ENCODE peak calls at places on chromosomes 2 and 18, in four cellular contexts. V is K562, D is WTC11, Q is HepG2. R is an unnamed sample.

GRCh38 chr2:229282758-229283546 is 11.9 kb upstream of the PID1 start:
- DNase-seq in D (no peak), V (no peak), Q (no peak), R (no peak)

GRCh38 chr18:77132369-77133050 is at the start of gene MBP:
- DNase-seq in D (peak; percentile 79), Q (no peak), V (no peak), R (peak; percentile 45)

GRCh38 chr2:26430826-26431225 is 29.1 kb downstream of the DRC1 start:
- DNase-seq in V (no peak), Q (no peak), D (no peak), R (no peak)

GRCh38 chr2:67240507-67240906 is 156.6 kb upstream of the ETAA1 start:
- DNase-seq in V (no peak), D (no peak), Q (no peak), R (no peak)

GRCh38 chr18:55448390-55448789 is 139.6 kb downstream of the TCF4 start:
- DNase-seq in Q (no peak), D (no peak), V (no peak), R (no peak)

GRCh38 chr2:226048625-226049024 is 649.1 kb downstream of the NYAP2 start:
- DNase-seq in Q (peak; percentile 9), D (no peak), V (no peak), R (peak; percentile 63)

GRCh38 chr2:86249176-86249842 is 50.1 kb downstream of the MRPL35 start:
- DNase-seq in Q (no peak), D (no peak), V (peak; percentile 31), R (peak; percentile 55)

GRCh38 chr2:101883860-101884259 is 107.9 kb upstream of the IL1R2 start:
- DNase-seq in D (no peak), V (peak; percentile 53), Q (peak; percentile 60), R (peak; percentile 51)

GRCh38 chr18:42915240-42915791 is 200.2 kb downstream of the RIT2 start:
- DNase-seq in D (no peak), V (no peak), Q (no peak), R (no peak)

GRCh38 chr2:234091432-234091879 is 41.0 kb downstream of the SPP2 start:
- DNase-seq in D (no peak), V (no peak), Q (no peak), R (no peak)

GRCh38 chr2:239945751-239946569 is 79.2 kb downstream of the NDUFA10 start:
- DNase-seq in V (no peak), D (no peak), Q (no peak), R (no peak)
- TF ChIP-seq MAX in V (no peak), D (no peak), Q (no peak), R (no peak)

DNA sequence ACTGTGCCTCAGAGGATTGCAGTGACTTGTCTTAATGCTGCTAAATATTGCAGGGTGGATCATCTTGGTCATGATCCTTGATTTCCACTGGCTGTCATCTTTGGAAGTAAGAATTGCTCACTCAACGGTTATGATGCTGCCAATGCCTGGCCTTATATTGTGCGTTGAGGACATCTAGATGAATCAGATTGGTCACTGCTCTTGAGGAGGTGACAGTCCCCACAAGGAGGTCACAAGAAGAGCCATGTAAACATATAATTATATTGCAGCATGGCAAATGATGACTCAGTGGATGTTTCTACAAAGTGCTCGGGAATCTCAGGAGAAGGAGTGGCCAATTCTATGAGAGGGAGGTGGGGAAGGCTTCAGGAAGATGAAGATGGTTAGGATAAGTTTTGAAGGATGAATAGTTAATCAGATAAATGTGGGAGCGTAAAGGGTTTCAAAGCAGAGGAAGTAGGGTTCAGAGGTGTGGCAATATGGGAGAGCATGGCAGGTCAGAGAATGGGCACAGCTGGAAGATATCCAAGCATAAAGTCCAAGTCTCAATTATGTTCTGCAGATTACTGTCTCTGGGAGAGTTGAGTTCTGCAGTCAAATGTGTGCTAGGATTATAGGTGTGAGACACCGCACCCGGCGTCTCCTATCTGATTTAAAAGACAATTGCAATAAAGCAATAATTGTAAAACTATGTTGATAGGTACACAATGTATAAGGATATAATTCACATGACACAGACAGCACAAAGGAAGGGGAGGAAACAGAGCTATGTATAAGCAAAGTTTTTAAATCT is 21.4 kb upstream of the TMEM131 start:
- DNase-seq in V (no peak), Q (no peak), D (no peak), R (no peak)
- TF ChIP-seq NR3C1 in V (no peak), Q (no peak), D (no peak), R (no peak)

DNA sequence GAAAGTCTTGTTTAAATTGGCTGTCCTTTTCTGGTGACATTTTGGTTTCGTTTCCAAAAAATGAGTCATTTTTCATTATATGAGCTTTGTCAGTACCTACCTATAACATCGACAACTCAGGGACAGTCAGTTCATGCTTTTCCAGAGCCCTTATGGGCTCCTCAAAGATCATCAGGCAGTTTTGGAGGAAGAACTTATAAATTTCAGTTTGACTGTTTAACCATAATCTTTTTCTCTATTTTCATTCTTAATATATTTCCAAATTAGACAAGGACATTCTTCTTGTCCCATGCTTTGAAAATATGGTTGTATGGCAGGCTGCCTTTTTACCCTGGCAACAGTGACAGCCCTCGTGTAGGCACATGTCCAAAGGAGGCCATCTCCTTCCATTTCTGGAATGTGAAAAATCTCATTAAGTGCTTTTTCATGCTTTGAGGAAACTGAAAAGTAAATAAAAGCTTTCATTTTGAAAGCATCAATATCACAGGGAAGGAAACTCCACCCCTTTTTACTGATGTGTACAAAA is 7.3 kb upstream of the PROC start:
- DNase-seq in D (no peak), Q (peak; percentile 92), V (no peak), R (peak; percentile 85)
- TF ChIP-seq MAX in D (no peak), Q (peak; percentile 83), V (no peak), R (peak; percentile 91)

GRCh38 chr2:239275037-239275685 is 125.7 kb downstream of the HDAC4 start:
- DNase-seq in D (no peak), V (peak; percentile 57), Q (no peak), R (peak; percentile 82)

GRCh38 chr2:239276813-239277193 is 124.0 kb downstream of the HDAC4 start:
- DNase-seq in V (no peak), D (no peak), Q (no peak), R (no peak)

GRCh38 chr2:239277401-239278085 is 123.3 kb downstream of the HDAC4 start:
- DNase-seq in V (no peak), Q (no peak), D (no peak), R (no peak)

GRCh38 chr2:239274391-239275001 is 126.3 kb downstream of the HDAC4 start:
- DNase-seq in D (no peak), V (peak; percentile 78), Q (no peak), R (peak; percentile 86)

DNA sequence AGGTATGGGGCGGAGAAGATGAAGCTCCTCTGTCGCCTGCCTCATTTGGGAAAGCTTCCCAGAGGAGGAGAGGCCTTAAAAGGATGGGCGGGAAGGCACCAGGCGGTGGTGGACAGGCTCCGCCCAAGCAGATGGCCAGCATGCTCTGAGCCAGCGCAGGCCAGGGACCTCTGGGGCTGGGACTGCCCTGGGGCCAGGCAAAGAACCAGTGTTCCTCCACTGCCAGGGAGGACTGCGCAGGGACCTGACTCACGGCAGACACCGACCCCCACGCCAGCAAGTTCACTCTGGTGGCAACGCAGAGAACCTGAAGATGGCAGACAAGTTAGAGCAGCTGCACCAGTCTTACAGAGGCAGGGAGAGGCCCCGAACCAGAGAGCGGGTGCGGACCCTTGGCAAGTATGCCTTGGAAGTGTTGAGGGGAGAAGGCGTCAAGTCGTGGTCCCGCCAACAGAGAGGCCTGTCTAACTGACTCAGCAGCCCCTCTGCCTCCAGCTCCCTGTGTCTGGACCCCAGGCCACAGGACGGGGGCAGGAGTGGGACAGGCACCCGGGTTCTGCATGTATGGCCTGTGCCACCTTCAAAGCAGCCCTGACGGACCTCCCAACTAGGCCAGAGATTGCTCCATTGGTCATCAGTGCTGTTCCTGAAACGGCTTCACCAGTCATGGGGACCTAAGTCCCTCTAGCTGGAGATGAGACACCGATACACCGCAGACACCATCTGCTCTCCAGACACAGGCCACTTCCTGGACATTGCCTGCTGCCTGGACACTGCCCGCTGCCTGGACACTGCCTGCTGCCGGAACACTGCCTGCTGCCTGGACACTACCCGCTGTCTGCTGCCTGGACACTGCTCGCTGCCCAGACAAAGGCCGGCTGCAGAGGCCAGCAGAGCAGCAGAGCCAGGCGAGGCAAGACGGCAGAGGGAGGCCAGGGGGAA is 124.7 kb downstream of the HDAC4 start:
- DNase-seq in D (no peak), V (peak; percentile 39), Q (no peak), R (no peak)
- TF ChIP-seq NR3C1 in D (no peak), V (peak; percentile 29), Q (no peak), R (no peak)

GRCh38 chr18:62336618-62337017 is 11.5 kb downstream of the TNFRSF11A start:
- DNase-seq in D (no peak), V (no peak), Q (no peak), R (no peak)
- TF ChIP-seq MAX in D (no peak), V (no peak), Q (no peak), R (no peak)

GRCh38 chr2:237615631-237616249 is 11.6 kb upstream of the LRRFIP1 start:
- DNase-seq in Q (no peak), D (no peak), V (no peak), R (no peak)

GRCh38 chr2:237617305-237617982 is 9.9 kb upstream of the LRRFIP1 start:
- DNase-seq in Q (no peak), V (no peak), D (no peak), R (no peak)

GRCh38 chr2:237614151-237614720 is 13.2 kb upstream of the LRRFIP1 start:
- DNase-seq in Q (peak; percentile 100), V (no peak), D (peak; percentile 82), R (no peak)

GRCh38 chr2:237616373-237617304 is 10.7 kb upstream of the LRRFIP1 start:
- DNase-seq in D (no peak), Q (no peak), V (no peak), R (no peak)

DNA sequence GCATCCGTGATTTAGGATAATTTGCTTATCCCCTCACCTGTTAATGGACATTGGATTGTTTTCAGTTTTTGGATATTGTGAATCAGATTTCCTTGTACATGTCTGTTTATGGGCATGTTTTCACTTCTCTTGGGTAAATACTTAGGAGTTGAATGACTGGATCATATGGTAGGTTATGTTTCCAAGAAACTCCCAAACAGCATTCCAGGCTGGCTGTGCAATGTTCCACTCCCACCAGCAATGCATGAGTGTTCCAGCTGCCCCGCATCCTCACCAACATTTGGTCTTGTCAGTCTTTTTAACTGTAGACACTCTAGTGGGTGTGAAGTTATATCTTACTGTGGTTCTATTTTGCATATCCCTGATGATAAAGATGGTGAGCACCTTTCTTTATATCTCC is 8.9 kb upstream of the LRRFIP1 start:
- DNase-seq in Q (no peak), V (no peak), D (no peak), R (no peak)
- TF ChIP-seq NR3C1 in Q (no peak), V (no peak), D (no peak), R (no peak)